ENCODE peak calls at places on chromosomes 12 and 14, in four cellular contexts. Q is AG09309, Z is astrocyte of the cerebellum, Y is fibroblast of the conjunctiva. K is an unnamed sample.

GRCh38 chr12:56633465-56634241 is 3.5 kb upstream of the BAZ2A start:
- DNase-seq in Q (no peak), Z (no peak), Y (no peak), K (no peak)

GRCh38 chr14:41899416-41899815 is 292.7 kb downstream of the LRFN5 start:
- DNase-seq in Z (peak), Q (no peak), Y (peak), K (no peak)

GRCh38 chr14:75247286-75247922 is 31.2 kb upstream of the FOS start:
- DNase-seq in Q (no peak), Z (no peak), Y (no peak), K (no peak)

GRCh38 chr14:72647782-72648181 is 246.1 kb downstream of the DPF3 start:
- DNase-seq in Z (no peak), Y (no peak), Q (no peak), K (no peak)

GRCh38 chr14:54785111-54785777 is 117.4 kb downstream of the GCH1 start:
- DNase-seq in Q (no peak), Z (no peak), Y (no peak), K (no peak)

GRCh38 chr12:107760817-107761501 is at the start of gene PRDM4:
- DNase-seq in Y (peak), Z (peak), Q (peak), K (peak)

GRCh38 chr14:75232597-75232996 is 46.0 kb upstream of the FOS start:
- DNase-seq in Z (no peak), Q (no peak), Y (no peak), K (no peak)

GRCh38 chr12:86254399-86255107 is 1.6 kb downstream of the MGAT4C start:
- DNase-seq in Q (no peak), Y (no peak), Z (no peak), K (no peak)

GRCh38 chr14:81400202-81400678 is at the start of gene STON2:
- DNase-seq in Y (peak), Q (peak), Z (peak), K (no peak)

GRCh38 chr12:28933864-28934527 is 215.1 kb upstream of the FAR2 start:
- DNase-seq in Q (no peak), Y (no peak), Z (no peak), K (no peak)

GRCh38 chr14:31939934-31940333 is 137.2 kb upstream of the ARHGAP5 start:
- DNase-seq in Q (no peak), Y (no peak), Z (no peak), K (no peak)

GRCh38 chr12:27460471-27460978 is 14.0 kb downstream of the SMCO2 start:
- DNase-seq in Y (no peak), Z (no peak), Q (no peak), K (no peak)

GRCh38 chr14:104422301-104423223 is 157.0 kb upstream of the C14orf180 start:
- DNase-seq in Z (no peak), Q (no peak), Y (no peak), K (no peak)

GRCh38 chr14:94543450-94544123 is 17.7 kb upstream of the SERPINA4 start:
- DNase-seq in Q (no peak), Z (no peak), Y (no peak), K (no peak)

GRCh38 chr12:116427200-116427932 is 131.8 kb upstream of the MAP1LC3B2 start:
- DNase-seq in Q (no peak), Y (no peak), Z (no peak), K (no peak)

GRCh38 chr12:13220848-13221247 is 24.3 kb downstream of the EMP1 start:
- DNase-seq in Q (no peak), Y (no peak), Z (no peak), K (no peak)

K was measured in smooth muscle cell of the brain vasculature.